ENCODE peak calls at places on chromosomes 6 and 20, in four cellular contexts. Q is astrocyte of the cerebellum, S is posterior cingulate gyrus, A is SJSA1. W is an unnamed sample.

GRCh38 chr6:148969679-148970078 is 222.8 kb downstream of the UST start:
- DNase-seq in S (no peak), A (peak), Q (peak), W (no peak)

GRCh38 chr6:4941782-4942672 is 61.8 kb downstream of the RPP40 start:
- DNase-seq in Q (peak), S (no peak), A (peak), W (no peak)

GRCh38 chr6:168722397-168722796 is 281.4 kb downstream of the SMOC2 start:
- DNase-seq in A (no peak), S (no peak), Q (no peak), W (no peak)

GRCh38 chr6:21885101-21885500 is 291.6 kb downstream of the SOX4 start:
- DNase-seq in Q (no peak), A (no peak), S (no peak), W (no peak)

GRCh38 chr6:15033850-15034203 is 212.0 kb upstream of the JARID2 start:
- DNase-seq in A (no peak), S (no peak), Q (no peak), W (no peak)

GRCh38 chr20:54063998-54064676 is 6.3 kb downstream of the BCAS1 start:
- DNase-seq in Q (no peak), A (no peak), S (no peak), W (no peak)

GRCh38 chr6:154703094-154703493 is 30.1 kb upstream of the SCAF8 start:
- DNase-seq in S (no peak), A (no peak), Q (no peak), W (no peak)

GRCh38 chr20:25750765-25751696 is 54.4 kb upstream of the ZNF337 start:
- DNase-seq in A (no peak), Q (no peak), S (peak), W (peak)

GRCh38 chr6:147586044-147586443 is 77.6 kb downstream of the SAMD5 start:
- DNase-seq in Q (peak), S (no peak), A (no peak), W (no peak)

GRCh38 chr6:53100561-53100960 is 35.4 kb downstream of the FBXO9 start:
- DNase-seq in A (no peak), Q (no peak), S (no peak), W (no peak)

GRCh38 chr6:52535711-52536423 is 41.0 kb downstream of the TRAM2 start:
- DNase-seq in Q (no peak), A (no peak), S (no peak), W (no peak)

GRCh38 chr6:113565306-113565705 is 291.8 kb upstream of the MARCKS start:
- DNase-seq in Q (no peak), A (no peak), S (no peak), W (no peak)

GRCh38 chr20:47662483-47663353 is 122.6 kb downstream of the SULF2 start:
- DNase-seq in A (peak), Q (no peak), S (peak), W (no peak)

GRCh38 chr6:132062626-132063025 is 111.5 kb upstream of the CCN2 start:
- DNase-seq in Q (no peak), S (no peak), A (no peak), W (no peak)

GRCh38 chr6:112203577-112204349 is 50.6 kb downstream of the LAMA4 start:
- DNase-seq in A (no peak), Q (no peak), S (no peak), W (no peak)

GRCh38 chr6:31386977-31387376 is 16.4 kb upstream of the MICA start:
- DNase-seq in A (no peak), Q (no peak), S (no peak), W (no peak)

GRCh38 chr20:13865156-13865555 is 80.3 kb downstream of the NDUFAF5 start:
- DNase-seq in Q (no peak), S (no peak), A (no peak), W (no peak)

GRCh38 chr6:37588745-37589139 is 89.0 kb upstream of the CCDC167 start:
- DNase-seq in S (no peak), Q (no peak), A (no peak), W (no peak)

GRCh38 chr6:3284436-3284876 is 25.7 kb downstream of the PSMG4 start:
- DNase-seq in S (peak), A (no peak), Q (no peak), W (peak)

GRCh38 chr6:27312146-27312949 is at the start of gene POM121L2:
- DNase-seq in Q (no peak), A (no peak), S (peak), W (no peak)

GRCh38 chr20:41746635-41747034 is 128.5 kb upstream of the CHD6 start:
- DNase-seq in S (no peak), Q (no peak), A (peak), W (no peak)

GRCh38 chr20:845226-845868 is 11.8 kb downstream of the FAM110A start:
- DNase-seq in Q (no peak), A (no peak), S (peak), W (no peak)

GRCh38 chr20:53763707-53764415 is 170.2 kb upstream of the ZNF217 start:
- DNase-seq in A (peak), S (no peak), Q (peak), W (no peak)

GRCh38 chr6:63351995-63352586 is 32.3 kb upstream of the LGSN start:
- DNase-seq in S (no peak), A (no peak), Q (peak), W (no peak)

GRCh38 chr20:32632461-32633354 is 41.0 kb downstream of the C20orf203 start:
- DNase-seq in Q (no peak), S (no peak), A (no peak), W (no peak)

GRCh38 chr6:56843476-56844349 is 111.2 kb upstream of the BEND6 start:
- DNase-seq in A (peak), S (peak), Q (no peak), W (peak)

GRCh38 chr20:43658068-43658722 is 8.7 kb upstream of the MYBL2 start:
- DNase-seq in Q (no peak), S (peak), A (no peak), W (no peak)

GRCh38 chr6:42467651-42468050 is 15.9 kb upstream of the TRERF1 start:
- DNase-seq in S (no peak), A (no peak), Q (no peak), W (no peak)

GRCh38 chr6:22605736-22606135 is 36.4 kb downstream of the HDGFL1 start:
- DNase-seq in S (no peak), A (no peak), Q (no peak), W (no peak)

GRCh38 chr6:36267731-36268477 is 2.0 kb upstream of the PNPLA1 start:
- DNase-seq in Q (no peak), A (no peak), S (no peak), W (no peak)

W was measured in substantia nigra.